ENCODE peak calls at places on chromosomes 2 and 18, in six cellular contexts. S is NCI-H1417; K is activated CD4-positive, alpha-beta T cell treated with anti-CD3 and anti-CD28 coated beads, Interleukin-2, amount 50 U/mL, for 1 hour; U is NB4; B is hepatocyte; A is HuH-7.5. F is an unnamed sample.

GRCh38 chr2:199911052-199911876 is at the start of gene C2orf69:
- DNase-seq in A (peak; percentile 86), U (peak; percentile 100), S (peak; percentile 98), B (peak; percentile 99), K (peak; percentile 88), F (peak; percentile 97)

GRCh38 chr2:128448331-128449225 is 129.9 kb upstream of the HS6ST1 start:
- DNase-seq in K (no peak), A (no peak), U (no peak), S (no peak), B (no peak), F (no peak)

GRCh38 chr2:70978388-70979357 is at the start of gene ANKRD53:
- DNase-seq in B (peak; percentile 81), S (peak; percentile 90), A (no peak), K (no peak), U (no peak), F (no peak)

GRCh38 chr2:3282056-3282998 is 95.3 kb downstream of the EIPR1 start:
- DNase-seq in B (no peak), S (peak; percentile 98), A (no peak), K (no peak), U (no peak), F (no peak)

GRCh38 chr2:212364106-212364505 is 174.5 kb downstream of the ERBB4 start:
- DNase-seq in K (no peak), S (no peak), A (no peak), U (no peak), B (no peak), F (peak; percentile 35)

GRCh38 chr2:100616841-100617390 is 54.1 kb downstream of the PDCL3 start:
- DNase-seq in S (no peak), U (no peak), A (no peak), B (no peak), K (no peak), F (no peak)

GRCh38 chr2:14633031-14633430 is 514 bp downstream of the LRATD1 start:
- DNase-seq in S (peak; percentile 87), B (peak; percentile 13), A (no peak), U (no peak), K (no peak), F (no peak)

GRCh38 chr2:120293991-120294329 is 41.3 kb downstream of the RALB start:
- DNase-seq in A (no peak), U (no peak), K (no peak), S (no peak), B (no peak), F (no peak)

GRCh38 chr2:218824004-218824403 is 7.6 kb downstream of the PRKAG3 start:
- DNase-seq in K (no peak), B (no peak), S (no peak), U (no peak), A (no peak), F (no peak)

GRCh38 chr2:217710218-217710565 is 292.6 kb downstream of the TNS1 start:
- DNase-seq in K (no peak), U (no peak), B (no peak), A (no peak), S (no peak), F (no peak)

GRCh38 chr18:12159446-12159845 is 65.8 kb downstream of the ANKRD62 start:
- DNase-seq in S (peak; percentile 16), A (no peak), U (no peak), K (no peak), B (peak; percentile 10), F (peak; percentile 91)

GRCh38 chr2:72744049-72744448 is 81.8 kb downstream of the EXOC6B start:
- DNase-seq in A (no peak), K (no peak), B (no peak), S (no peak), U (no peak), F (no peak)

GRCh38 chr2:195710407-195710806 is 53.4 kb downstream of the SLC39A10 start:
- DNase-seq in K (no peak), B (no peak), S (no peak), U (no peak), A (no peak), F (peak; percentile 23)

GRCh38 chr2:3488768-3489448 is 30.4 kb downstream of the ADI1 start:
- DNase-seq in B (no peak), K (no peak), S (peak; percentile 25), U (no peak), A (no peak), F (no peak)